ENCODE peak calls at places on chromosome X, in nine cellular contexts. T is neural crest cell; N is A549; W is anterior cingulate cortex; Z is stimulated activated CD4-positive, alpha-beta T cell treated with anti-CD3 and anti-CD28 coated beads, Interleukin-2, amount 100 ng/mL, for 24 hours; R is NCI-H2081; D is mesothelial cell of epicardium; B is amniotic stem cell; Q is iris pigment epithelial cell. G is an unnamed sample.

GRCh38 chrX:150269613-150270254 is 93.4 kb upstream of the MAMLD1 start:
- DNase-seq in T (no peak), N (peak), W (no peak), Z (no peak), R (no peak), D (no peak), B (no peak), Q (no peak), G (peak)

GRCh38 chrX:133937022-133937421 is 48.4 kb downstream of the GPC3 start:
- DNase-seq in T (no peak), N (no peak), W (no peak), Z (no peak), R (no peak), D (no peak), B (no peak), Q (no peak), G (no peak)

GRCh38 chrX:32985544-32985943 is 225.8 kb downstream of the DMD start:
- DNase-seq in T (no peak), N (no peak), W (no peak), Z (no peak), R (peak), D (no peak), B (no peak), Q (no peak), G (no peak)

GRCh38 chrX:72054776-72055495 is 76.8 kb downstream of the RTL5 start:
- DNase-seq in T (peak), N (no peak), W (peak), Z (no peak), R (no peak), D (no peak), B (no peak), Q (no peak), G (no peak)

GRCh38 chrX:27039332-27039731 is 423.8 kb downstream of the PPP4R3C start:
- DNase-seq in T (no peak), N (no peak), W (no peak), Z (no peak), R (no peak), D (no peak), B (no peak), Q (no peak), G (no peak)

GRCh38 chrX:40262641-40263560 is 165.1 kb upstream of the BCOR start:
- DNase-seq in T (no peak), N (peak), W (no peak), Z (no peak), R (no peak), D (no peak), B (no peak), Q (peak), G (peak)

GRCh38 chrX:66074920-66075879 is 35.3 kb upstream of the VSIG4 start:
- DNase-seq in T (no peak), N (no peak), W (peak), Z (peak), R (no peak), D (no peak), B (no peak), Q (no peak), G (no peak)

GRCh38 chrX:74419861-74420193 is 1.5 kb upstream of the SLC16A2 start:
- DNase-seq in T (no peak), N (no peak), W (no peak), Z (peak), R (no peak), D (no peak), B (no peak), Q (no peak), G (no peak)

GRCh38 chrX:153966283-153966688 is 5.3 kb downstream of the HCFC1 start:
- DNase-seq in T (no peak), N (no peak), W (peak), Z (no peak), R (no peak), D (no peak), B (no peak), Q (peak), G (no peak)

GRCh38 chrX:70434352-70434866 is 10.2 kb upstream of the DLG3 start:
- DNase-seq in T (peak), N (peak), W (peak), Z (peak), R (peak), D (peak), B (peak), Q (peak), G (peak)

GRCh38 chrX:107565005-107565404 is 63.3 kb upstream of the PRPS1 start:
- DNase-seq in T (no peak), N (no peak), W (no peak), Z (no peak), R (no peak), D (no peak), B (no peak), Q (no peak), G (no peak)

GRCh38 chrX:109920325-109920724 is 82.6 kb upstream of the TMEM164 start:
- DNase-seq in T (no peak), N (no peak), W (no peak), Z (no peak), R (peak), D (no peak), B (no peak), Q (no peak), G (no peak)

GRCh38 chrX:53438174-53438831 is 4.1 kb upstream of the HSD17B10 start:
- DNase-seq in T (no peak), N (no peak), W (no peak), Z (no peak), R (peak), D (no peak), B (no peak), Q (no peak), G (no peak)

GRCh38 chrX:118496763-118497079 is 1.1 kb downstream of the DOCK11 start:
- DNase-seq in T (no peak), N (no peak), W (no peak), Z (no peak), R (no peak), D (no peak), B (no peak), Q (no peak), G (no peak)

GRCh38 chrX:18748499-18748898 is 41.1 kb downstream of the PPEF1 start:
- DNase-seq in T (no peak), N (no peak), W (no peak), Z (no peak), R (no peak), D (no peak), B (no peak), Q (no peak), G (no peak)

GRCh38 chrX:143017272-143017671 is 8.5 kb upstream of the SPANXN4 start:
- DNase-seq in T (no peak), N (no peak), W (no peak), Z (no peak), R (no peak), D (no peak), B (no peak), Q (no peak), G (peak)

GRCh38 chrX:40008841-40009461 is 88.8 kb downstream of the BCOR start:
- DNase-seq in T (no peak), N (no peak), W (no peak), Z (peak), R (peak), D (no peak), B (no peak), Q (peak), G (no peak)

GRCh38 chrX:138925330-138925729 is 213.8 kb upstream of the FGF13 start:
- DNase-seq in T (no peak), N (peak), W (no peak), Z (no peak), R (no peak), D (no peak), B (no peak), Q (peak), G (no peak)

GRCh38 chrX:29295987-29296680 is 708.9 kb downstream of the IL1RAPL1 start:
- DNase-seq in T (no peak), N (no peak), W (no peak), Z (no peak), R (no peak), D (no peak), B (no peak), Q (peak), G (no peak)

GRCh38 chrX:130669233-130669632 is 233.8 kb downstream of the ENOX2 start:
- DNase-seq in T (no peak), N (no peak), W (no peak), Z (no peak), R (no peak), D (no peak), B (no peak), Q (peak), G (peak)

GRCh38 chrX:129938081-129938480 is 32.1 kb downstream of the UTP14A start:
- DNase-seq in T (no peak), N (no peak), W (no peak), Z (no peak), R (no peak), D (no peak), B (no peak), Q (no peak), G (no peak)

GRCh38 chrX:64093761-64094160 is 111.7 kb downstream of the AMER1 start:
- DNase-seq in T (no peak), N (peak), W (no peak), Z (no peak), R (no peak), D (no peak), B (no peak), Q (peak), G (no peak)

GRCh38 chrX:39936886-39937770 is 160.6 kb downstream of the BCOR start:
- DNase-seq in T (no peak), N (no peak), W (no peak), Z (no peak), R (no peak), D (no peak), B (no peak), Q (no peak), G (no peak)

GRCh38 chrX:40207626-40208025 is 109.9 kb upstream of the BCOR start:
- DNase-seq in T (no peak), N (no peak), W (no peak), Z (peak), R (no peak), D (no peak), B (no peak), Q (peak), G (no peak)

GRCh38 chrX:34401411-34401810 is 255.7 kb downstream of the TMEM47 start:
- DNase-seq in T (no peak), N (no peak), W (no peak), Z (no peak), R (no peak), D (no peak), B (no peak), Q (no peak), G (no peak)

GRCh38 chrX:19824603-19825002 is 62.8 kb downstream of the SH3KBP1 start:
- DNase-seq in T (no peak), N (no peak), W (no peak), Z (peak), R (no peak), D (no peak), B (no peak), Q (peak), G (peak)

GRCh38 chrX:68832101-68832416 is 3.2 kb downstream of the EFNB1 start:
- DNase-seq in T (no peak), N (no peak), W (no peak), Z (peak), R (no peak), D (peak), B (peak), Q (peak), G (no peak)

GRCh38 chrX:28901637-28902036 is 314.4 kb downstream of the IL1RAPL1 start:
- DNase-seq in T (no peak), N (no peak), W (no peak), Z (no peak), R (no peak), D (no peak), B (no peak), Q (peak), G (peak)